ENCODE peak calls at places on chromosomes 3 and 15, in five cellular contexts. U, M, X, E and C are unnamed samples.

GRCh38 chr3:197465996-197466549 is 89.7 kb downstream of the BDH1 start:
- ATAC-seq in U (no peak), X (peak; percentile 49), M (peak; percentile 25), E (no peak), C (no peak)

GRCh38 chr3:171850324-171850697 is 7.2 kb downstream of the TMEM212 start:
- ATAC-seq in X (no peak), E (no peak), M (no peak), U (no peak), C (no peak)

GRCh38 chr15:84828433-84828908 is 11.3 kb downstream of the ALPK3 start:
- ATAC-seq in M (no peak), U (no peak), E (no peak), X (peak; percentile 26), C (peak; percentile 26)

GRCh38 chr15:44153352-44153751 is 41.7 kb downstream of the FRMD5 start:
- ATAC-seq in U (no peak), E (no peak), X (no peak), M (no peak), C (no peak)

GRCh38 chr15:28281876-28282275 is 40.1 kb downstream of the HERC2 start:
- ATAC-seq in M (no peak), U (no peak), X (no peak), E (no peak), C (no peak)

GRCh38 chr3:128006061-128006470 is 46.2 kb upstream of the SEC61A1 start:
- ATAC-seq in U (peak; percentile 61), X (no peak), M (no peak), E (no peak), C (no peak)

GRCh38 chr15:55627730-55628368 is 39.7 kb upstream of the PYGO1 start:
- ATAC-seq in X (no peak), M (peak; percentile 99), E (peak; percentile 97), U (peak; percentile 74), C (peak; percentile 50)

GRCh38 chr15:89647191-89647851 is 7.9 kb downstream of the KIF7 start:
- ATAC-seq in X (peak; percentile 82), M (peak; percentile 87), U (peak; percentile 84), E (peak; percentile 90), C (peak; percentile 78)

GRCh38 chr3:196569003-196569516 is 600 bp downstream of the FBXO45 start:
- ATAC-seq in X (no peak), M (peak; percentile 81), E (peak; percentile 26), U (peak; percentile 43), C (no peak)

GRCh38 chr3:153843994-153844393 is 277.2 kb upstream of the ARHGEF26 start:
- ATAC-seq in E (no peak), U (no peak), M (no peak), X (no peak), C (no peak)

GRCh38 chr3:30988774-30989173 is 94.3 kb upstream of the GADL1 start:
- ATAC-seq in X (no peak), U (no peak), E (no peak), M (no peak), C (no peak)

GRCh38 chr15:69677403-69677802 is 224.8 kb downstream of the RPLP1 start:
- ATAC-seq in X (no peak), M (no peak), E (no peak), U (no peak), C (no peak)

GRCh38 chr15:75727031-75727531 is 14.4 kb upstream of the CSPG4 start:
- ATAC-seq in X (no peak), M (no peak), U (no peak), E (no peak), C (no peak)

GRCh38 chr3:124034016-124034808 is 42.3 kb upstream of the ROPN1 start:
- ATAC-seq in E (peak; percentile 3), X (no peak), U (peak; percentile 39), M (peak; percentile 3), C (no peak)

GRCh38 chr15:58286541-58286940 is 145.2 kb upstream of the LIPC start:
- ATAC-seq in E (no peak), M (no peak), U (no peak), X (no peak), C (no peak)

GRCh38 chr3:122609798-122610559 is 32.5 kb downstream of the PARP15 start:
- ATAC-seq in U (no peak), X (no peak), M (peak; percentile 87), E (peak; percentile 71), C (no peak)

GRCh38 chr3:168604767-168605166 is 509.0 kb upstream of the GOLIM4 start:
- ATAC-seq in E (no peak), M (no peak), X (no peak), U (no peak), C (no peak)

GRCh38 chr3:43478380-43478779 is 143.4 kb downstream of the ANO10 start:
- ATAC-seq in M (no peak), X (no peak), U (peak; percentile 21), E (no peak), C (no peak)

GRCh38 chr3:13372126-13372525 is 48.0 kb downstream of the NUP210 start:
- ATAC-seq in E (no peak), M (no peak), X (no peak), U (no peak), C (no peak)

GRCh38 chr15:22263738-22264137 is 183.4 kb downstream of the OR4M2 start:
- ATAC-seq in U (no peak), E (no peak), X (no peak), M (no peak), C (no peak)

GRCh38 chr3:146152841-146153240 is 8.1 kb downstream of the PLOD2 start:
- ATAC-seq in M (peak; percentile 65), U (peak; percentile 66), X (peak; percentile 71), E (no peak), C (peak; percentile 39)

GRCh38 chr15:84761534-84762190 is 13.3 kb downstream of the ZNF592 start:
- ATAC-seq in X (peak; percentile 48), U (no peak), E (no peak), M (no peak), C (no peak)

DNA sequence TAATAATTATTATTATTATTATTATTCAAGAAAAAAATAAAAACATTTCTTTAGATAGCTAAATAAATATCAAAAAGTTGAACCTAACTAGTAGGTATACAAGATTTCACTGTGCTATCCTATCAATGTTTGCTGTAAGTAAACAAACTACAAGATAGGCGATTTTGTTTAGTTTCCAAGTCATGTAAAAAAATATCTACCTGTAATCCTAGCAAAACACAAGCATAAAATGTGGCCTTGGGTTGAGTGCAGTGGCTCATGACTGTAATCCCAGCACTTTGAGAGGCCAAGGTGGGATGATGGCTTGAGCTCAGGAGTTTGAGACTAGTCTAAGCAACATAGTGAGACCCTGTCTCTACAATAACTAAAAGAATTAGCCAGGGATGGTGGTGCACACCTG is 71.6 kb upstream of the CSPG5 start:
- ATAC-seq in U (no peak), X (no peak), M (no peak), E (no peak), C (no peak)
- H3K4me3 ChIP-seq in U (no peak overlapping the region), X (no peak overlapping the region), M (no peak overlapping the region), E (no peak overlapping the region), C (no peak overlapping the region)

GRCh38 chr3:155683321-155683720 is 61.5 kb downstream of the PLCH1 start:
- ATAC-seq in M (no peak), E (no peak), X (no peak), U (no peak), C (no peak)

GRCh38 chr3:155682437-155682836 is 62.4 kb downstream of the PLCH1 start:
- ATAC-seq in X (no peak), M (no peak), E (no peak), U (no peak), C (peak; percentile 16)
- H3K4me3 ChIP-seq in X (no peak overlapping the region), M (no peak overlapping the region), E (no peak overlapping the region), U (no peak overlapping the region), C (no peak overlapping the region)

DNA sequence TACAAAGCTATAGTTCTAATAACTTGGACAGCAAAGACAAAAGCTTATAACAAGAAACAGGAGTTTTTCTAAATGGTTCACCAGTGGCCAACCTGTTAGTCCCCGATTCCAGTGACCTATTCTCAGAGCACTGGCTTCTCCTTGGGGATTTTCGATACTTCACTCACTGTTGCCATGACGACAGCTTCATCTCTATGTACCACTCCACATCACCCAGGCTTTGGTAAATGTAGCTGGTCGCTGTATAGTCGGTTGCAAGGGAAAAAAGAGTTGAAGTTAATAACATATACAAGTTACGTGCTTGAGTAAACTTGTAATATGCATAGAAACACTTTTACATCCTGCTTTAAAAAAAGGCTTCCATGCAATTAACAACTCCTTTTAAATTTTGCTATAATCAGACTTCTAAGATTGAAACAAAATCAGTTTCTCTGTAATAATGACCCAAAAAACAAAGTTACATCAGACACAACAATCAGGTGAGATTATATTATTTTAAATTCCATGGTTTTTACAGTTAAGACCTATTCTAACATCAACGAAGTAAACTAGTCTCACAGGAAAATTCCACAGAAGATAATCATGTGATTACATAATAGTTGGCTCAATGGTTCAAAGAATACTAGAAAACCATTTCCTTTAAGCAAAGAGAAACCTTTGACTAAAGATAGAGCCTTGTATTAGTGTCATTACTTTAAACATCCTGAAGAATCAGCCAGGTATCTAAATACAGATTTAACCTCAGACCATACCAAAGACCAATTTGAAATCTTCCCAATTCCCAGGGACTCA is 2.9 kb downstream of the CCNL1 start:
- ATAC-seq in X (no peak), E (no peak), M (no peak), U (no peak), C (no peak)
- H3K4me3 ChIP-seq in X (no peak overlapping the region), E (peak overlapping the region; percentile 7), M (peak overlapping the region; percentile 96), U (peak overlapping the region; percentile 71), C (peak overlapping the region; percentile 95)

GRCh38 chr3:57500506-57500905 is 43.6 kb downstream of the DNAH12 start:
- ATAC-seq in U (no peak), M (no peak), X (no peak), E (no peak), C (no peak)
- H3K4me3 ChIP-seq in U (no peak overlapping the region), M (no peak overlapping the region), X (no peak overlapping the region), E (no peak overlapping the region), C (no peak overlapping the region)

DNA sequence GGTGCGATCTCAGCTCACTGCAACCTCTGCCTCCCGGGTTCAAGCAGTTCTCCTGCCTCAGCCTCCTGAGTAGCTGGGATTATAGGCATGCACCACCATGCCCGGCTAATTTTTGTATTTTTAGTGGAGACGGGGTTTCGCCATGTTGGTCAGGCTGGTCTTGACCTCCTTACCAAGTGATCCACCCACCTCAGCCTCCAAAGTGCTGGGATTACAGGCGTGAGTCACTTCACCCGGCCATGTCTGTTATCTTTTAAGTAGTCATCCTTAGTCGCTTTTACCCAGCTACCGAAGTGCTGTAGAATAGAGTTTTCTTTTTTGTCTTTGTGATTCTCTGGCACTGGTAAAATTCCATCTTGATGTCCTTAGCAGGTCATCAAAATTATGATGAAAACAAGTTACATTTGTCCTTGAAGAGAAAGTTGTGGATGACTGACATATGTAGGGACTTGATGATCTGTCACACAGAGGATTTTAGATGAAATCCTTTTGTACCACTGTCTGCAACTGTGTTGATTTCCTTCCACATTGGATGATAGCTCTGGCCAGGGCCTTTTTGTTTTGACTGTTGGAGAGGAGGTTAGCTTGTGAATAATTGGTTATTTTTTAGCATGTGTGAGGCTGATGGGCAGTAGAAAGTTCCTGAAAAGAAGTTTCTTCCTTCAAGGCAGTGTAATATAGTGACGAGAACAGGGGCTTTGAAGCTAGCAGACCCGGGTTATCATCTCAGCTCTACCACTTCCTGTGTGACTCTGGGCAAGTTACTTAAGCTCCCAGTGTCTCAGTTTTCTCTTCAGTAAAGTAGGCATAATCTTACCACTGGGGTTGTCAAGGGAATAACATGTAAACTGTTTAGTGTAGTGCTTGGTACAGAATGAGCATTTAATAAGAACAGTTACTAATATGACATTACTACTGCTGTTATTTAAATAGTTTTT is 18.8 kb downstream of the ATG7 start:
- ATAC-seq in M (no peak), E (peak; percentile 6), U (no peak), X (no peak), C (no peak)
- H3K4me3 ChIP-seq in M (no peak overlapping the region), E (no peak overlapping the region), U (no peak overlapping the region), X (no peak overlapping the region), C (no peak overlapping the region)

DNA sequence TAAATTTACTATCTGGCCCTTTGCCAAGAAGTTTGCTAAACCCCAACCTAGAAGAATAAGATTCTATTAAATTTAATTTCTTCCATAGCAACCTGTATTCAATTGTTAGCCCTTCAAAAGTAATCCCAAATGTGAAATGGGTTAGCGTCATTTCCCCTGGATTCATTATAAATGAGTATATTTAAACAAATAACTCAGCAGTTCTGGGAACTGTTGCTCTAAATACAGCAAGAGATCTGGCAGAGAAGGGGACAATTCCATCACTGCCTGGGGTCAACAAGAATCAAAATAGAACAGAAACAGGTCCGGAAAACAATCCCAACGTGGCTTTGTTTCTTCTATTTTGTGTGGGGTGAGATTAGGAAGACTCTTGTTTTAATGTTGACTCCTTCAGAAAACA is 56.7 kb downstream of the CERS3 start:
- ATAC-seq in X (no peak), U (no peak), E (no peak), M (no peak), C (no peak)
- H3K4me3 ChIP-seq in X (no peak overlapping the region), U (no peak overlapping the region), E (no peak overlapping the region), M (no peak overlapping the region), C (no peak overlapping the region)